ENCODE peak calls at places on chromosome 22, in five cellular contexts. Z is Peyer's patch, E is vagina, D is sigmoid colon, T is IMR-90. N is an unnamed sample. For H3K36me3, the result is how much of the 10 kb centered on the place peaks cover.

GRCh38 chr22:25405854-25406509 is 158.5 kb upstream of the GRK3 start:
- DNase-seq in Z (no peak), E (no peak), D (no peak), T (no peak), N (no peak)

GRCh38 chr22:36332623-36333331 is 55.0 kb downstream of the MYH9 start:
- DNase-seq in Z (no peak), E (no peak), D (no peak), T (peak), N (peak)

GRCh38 chr22:35697142-35697541 is 20.5 kb upstream of the APOL5 start:
- DNase-seq in Z (no peak), E (no peak), D (no peak), T (no peak), N (no peak)

GRCh38 chr22:24994070-24994763 is 41.7 kb downstream of the KIAA1671 start:
- DNase-seq in Z (peak), E (no peak), D (no peak), T (no peak), N (no peak)

GRCh38 chr22:24827305-24827704 is 21.3 kb downstream of the SGSM1 start:
- DNase-seq in Z (peak), E (no peak), D (no peak), T (no peak), N (peak)

GRCh38 chr22:25453557-25453956 is 110.9 kb upstream of the GRK3 start:
- DNase-seq in Z (no peak), E (no peak), D (no peak), T (no peak), N (no peak)

GRCh38 chr22:25751174-25751581 is 9.2 kb downstream of the MYO18B start:
- DNase-seq in Z (no peak), E (no peak), D (no peak), T (no peak), N (no peak)

GRCh38 chr22:43707650-43708049 is 104.5 kb downstream of the EFCAB6 start:
- DNase-seq in Z (no peak), E (no peak), D (no peak), T (no peak), N (no peak)

GRCh38 chr22:48098936-48099245 is 1336.4 kb downstream of the TBC1D22A start:
- DNase-seq in Z (peak), E (no peak), D (peak), T (no peak), N (no peak)

GRCh38 chr22:43203471-43203981 is 16.6 kb upstream of the TTLL12 start:
- DNase-seq in Z (no peak), E (no peak), D (no peak), T (no peak), N (no peak)

GRCh38 chr22:27857441-27857840 is 55.9 kb upstream of the MN1 start:
- DNase-seq in Z (no peak), E (no peak), D (no peak), T (peak), N (no peak)

GRCh38 chr22:36613958-36614357 is 85.0 kb upstream of the EIF3D start:
- DNase-seq in Z (peak), E (no peak), D (no peak), T (peak), N (peak)

GRCh38 chr22:33210129-33210784 is 152.1 kb upstream of the SYN3 start:
- DNase-seq in Z (peak), E (no peak), D (no peak), T (peak), N (peak)

GRCh38 chr22:47401976-47402770 is 639.7 kb downstream of the TBC1D22A start:
- DNase-seq in Z (peak), E (no peak), D (no peak), T (no peak), N (no peak)

GRCh38 chr22:19710769-19711106 is 3.6 kb upstream of the SEPTIN5 start:
- DNase-seq in Z (no peak), E (no peak), D (no peak), T (no peak), N (no peak)

GRCh38 chr22:49046546-49047305 is 780.9 kb downstream of the BRD1 start:
- DNase-seq in Z (peak), E (no peak), D (no peak), T (no peak), N (peak)

GRCh38 chr22:32754413-32755041 is 47.0 kb upstream of the TIMP3 start:
- DNase-seq in Z (peak), E (no peak), D (no peak), T (peak), N (peak)

GRCh38 chr22:25656724-25657123 is 85.3 kb upstream of the MYO18B start:
- DNase-seq in Z (no peak), E (no peak), D (no peak), T (no peak), N (no peak)

GRCh38 chr22:31800065-31800464 is 46.2 kb downstream of the DEPDC5 start:
- DNase-seq in Z (no peak), E (no peak), D (no peak), T (peak), N (no peak)

GRCh38 chr22:32561756-32562155 is 87.1 kb downstream of the FBXO7 start:
- DNase-seq in Z (peak), E (no peak), D (no peak), T (no peak), N (no peak)

GRCh38 chr22:25448435-25449051 is 115.9 kb upstream of the GRK3 start:
- DNase-seq in Z (no peak), E (no peak), D (no peak), T (peak), N (peak)

GRCh38 chr22:48258841-48259240 is 1496.4 kb downstream of the TBC1D22A start:
- DNase-seq in Z (no peak), E (no peak), D (no peak), T (no peak), N (no peak)

GRCh38 chr22:26800858-26801257 is 143.5 kb downstream of the MIAT start:
- DNase-seq in Z (no peak), E (no peak), D (no peak), T (peak), N (no peak)

GRCh38 chr22:25629613-25630012 is 65.1 kb downstream of the GRK3 start:
- DNase-seq in Z (no peak), E (no peak), D (no peak), T (no peak), N (no peak)

GRCh38 chr22:39429186-39429585 is 27.6 kb upstream of the MGAT3 start:
- DNase-seq in Z (no peak), E (no peak), D (no peak), T (no peak), N (no peak)

GRCh38 chr22:39428597-39429071 is 28.2 kb upstream of the MGAT3 start:
- DNase-seq in Z (no peak), E (no peak), D (no peak), T (no peak), N (no peak)

GRCh38 chr22:39430576-39431150 is 26.1 kb upstream of the MGAT3 start:
- DNase-seq in Z (no peak), E (no peak), D (no peak), T (no peak), N (no peak)

GRCh38 chr22:39431216-39431801 is 25.5 kb upstream of the MGAT3 start:
- DNase-seq in Z (no peak), E (no peak), D (no peak), T (no peak), N (no peak)

DNA sequence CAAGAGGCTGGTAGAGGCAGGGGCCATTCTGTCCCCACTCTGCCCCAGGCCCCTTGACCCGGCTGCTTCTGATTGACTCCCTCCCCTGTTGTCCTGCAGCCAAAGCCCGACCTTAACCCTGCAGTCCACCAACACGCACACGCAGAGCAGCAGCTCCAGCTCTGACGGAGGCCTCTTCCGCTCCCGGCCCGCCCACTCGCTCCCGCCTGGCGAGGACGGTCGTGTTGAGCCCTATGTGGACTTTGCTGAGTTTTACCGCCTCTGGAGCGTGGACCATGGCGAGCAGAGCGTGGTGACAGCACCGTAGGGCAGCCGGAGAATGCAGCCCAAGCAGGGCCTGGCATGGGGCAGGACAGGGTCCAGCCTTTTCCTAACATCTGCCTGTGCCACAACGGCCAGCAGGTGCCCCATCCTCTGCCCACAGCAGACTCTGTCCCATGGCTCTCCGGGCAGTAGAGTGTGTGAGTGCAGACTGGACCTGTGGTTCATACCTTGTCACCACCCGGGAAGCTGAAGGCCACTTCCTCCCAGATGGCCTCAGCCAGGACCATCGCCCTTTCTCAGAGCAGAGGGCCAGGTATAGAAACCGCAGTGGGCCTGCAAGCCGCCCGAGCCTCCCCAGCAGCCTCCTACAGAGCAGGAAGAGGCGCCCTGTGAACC is 26.8 kb upstream of the MGAT3 start:
- DNase-seq in Z (no peak), E (no peak), D (no peak), T (no peak), N (no peak)
- H3K36me3 ChIP-seq in Z (under half), E (under half), D (half or more), T (half or more), N (under half)

GRCh38 chr22:50203288-50203687 is 2.5 kb downstream of the SELENOO start:
- DNase-seq in Z (no peak), E (no peak), D (no peak), T (no peak), N (no peak)
- TF ChIP-seq POLR2A in Z (no peak), E (no peak), D (no peak), T (no peak), N (no peak)

GRCh38 chr22:41436322-41437113 is 10.1 kb downstream of the TOB2 start:
- DNase-seq in Z (no peak), E (no peak), D (no peak), T (no peak), N (no peak)

GRCh38 chr22:41431656-41432055 is 14.9 kb downstream of the TOB2 start:
- DNase-seq in Z (no peak), E (no peak), D (no peak), T (no peak), N (no peak)

GRCh38 chr22:41437198-41437597 is 9.4 kb downstream of the TOB2 start:
- DNase-seq in Z (no peak), E (no peak), D (no peak), T (no peak), N (no peak)

GRCh38 chr22:41429946-41430332 is 16.7 kb downstream of the TOB2 start:
- DNase-seq in Z (no peak), E (no peak), D (no peak), T (no peak), N (no peak)

GRCh38 chr22:41435560-41435959 is 11.0 kb downstream of the TOB2 start:
- DNase-seq in Z (no peak), E (no peak), D (no peak), T (no peak), N (no peak)
- H3K36me3 ChIP-seq in Z (under half), E (under half), D (half or more), T (half or more), N (under half)

GRCh38 chr22:41528132-41528766 is 16.0 kb downstream of the POLR3H start:
- DNase-seq in Z (no peak), E (no peak), D (no peak), T (no peak), N (no peak)

GRCh38 chr22:41526226-41526531 is 18.1 kb downstream of the POLR3H start:
- DNase-seq in Z (no peak), E (no peak), D (no peak), T (no peak), N (no peak)

GRCh38 chr22:41525450-41526225 is 18.6 kb downstream of the POLR3H start:
- DNase-seq in Z (no peak), E (no peak), D (no peak), T (no peak), N (no peak)

GRCh38 chr22:41528938-41529561 is 15.2 kb downstream of the POLR3H start:
- DNase-seq in Z (no peak), E (no peak), D (no peak), T (no peak), N (no peak)

GRCh38 chr22:41526802-41527799 is 17.2 kb downstream of the POLR3H start:
- DNase-seq in Z (peak), E (no peak), D (peak), T (peak), N (peak)
- TF ChIP-seq POLR2A in Z (no peak), E (no peak), D (no peak), T (no peak), N (no peak)

DNA sequence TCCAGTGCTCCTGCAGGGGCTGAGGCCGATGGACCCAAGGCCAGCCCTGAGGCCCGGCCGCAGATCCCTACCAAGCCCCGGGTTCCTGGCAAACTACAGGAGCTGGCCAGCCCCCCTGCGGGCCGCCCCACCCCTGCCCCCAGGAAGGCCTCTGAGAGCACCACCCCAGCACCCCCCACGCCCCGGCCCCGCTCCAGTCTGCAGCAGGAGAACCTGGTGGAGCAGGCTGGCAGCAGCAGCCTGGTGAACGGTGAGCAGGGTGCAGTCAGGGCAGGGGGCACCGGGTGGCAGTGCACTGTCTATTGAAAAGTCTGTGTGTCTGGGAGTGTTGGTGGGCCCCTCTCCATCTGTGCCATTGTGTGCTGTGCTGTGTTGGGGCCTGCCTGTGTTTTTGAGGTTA is 16.1 kb downstream of the MICALL1 start:
- DNase-seq in Z (no peak), E (no peak), D (no peak), T (no peak), N (no peak)
- H3K36me3 ChIP-seq in Z (under half), E (under half), D (half or more), T (half or more), N (under half)

GRCh38 chr22:30245985-30246901 is at the start of gene LIF:
- DNase-seq in Z (peak), E (no peak), D (no peak), T (peak), N (no peak)
- TF ChIP-seq POLR2A in Z (no peak), E (no peak), D (no peak), T (peak), N (no peak)

GRCh38 chr22:23818541-23818940 is 20.3 kb downstream of the DERL3 start:
- DNase-seq in Z (no peak), E (no peak), D (no peak), T (no peak), N (no peak)

GRCh38 chr22:23816552-23816976 is 22.2 kb downstream of the DERL3 start:
- DNase-seq in Z (no peak), E (no peak), D (no peak), T (no peak), N (no peak)

GRCh38 chr22:23817146-23817545 is 21.7 kb downstream of the DERL3 start:
- DNase-seq in Z (no peak), E (no peak), D (no peak), T (no peak), N (no peak)

GRCh38 chr22:23812378-23812777 is 25.6 kb downstream of the SMARCB1 start:
- DNase-seq in Z (no peak), E (no peak), D (no peak), T (no peak), N (no peak)

GRCh38 chr22:23815781-23816551 is 22.8 kb downstream of the DERL3 start:
- DNase-seq in Z (no peak), E (no peak), D (no peak), T (no peak), N (no peak)
- H3K36me3 ChIP-seq in Z (under half), E (under half), D (half or more), T (under half), N (under half)

DNA sequence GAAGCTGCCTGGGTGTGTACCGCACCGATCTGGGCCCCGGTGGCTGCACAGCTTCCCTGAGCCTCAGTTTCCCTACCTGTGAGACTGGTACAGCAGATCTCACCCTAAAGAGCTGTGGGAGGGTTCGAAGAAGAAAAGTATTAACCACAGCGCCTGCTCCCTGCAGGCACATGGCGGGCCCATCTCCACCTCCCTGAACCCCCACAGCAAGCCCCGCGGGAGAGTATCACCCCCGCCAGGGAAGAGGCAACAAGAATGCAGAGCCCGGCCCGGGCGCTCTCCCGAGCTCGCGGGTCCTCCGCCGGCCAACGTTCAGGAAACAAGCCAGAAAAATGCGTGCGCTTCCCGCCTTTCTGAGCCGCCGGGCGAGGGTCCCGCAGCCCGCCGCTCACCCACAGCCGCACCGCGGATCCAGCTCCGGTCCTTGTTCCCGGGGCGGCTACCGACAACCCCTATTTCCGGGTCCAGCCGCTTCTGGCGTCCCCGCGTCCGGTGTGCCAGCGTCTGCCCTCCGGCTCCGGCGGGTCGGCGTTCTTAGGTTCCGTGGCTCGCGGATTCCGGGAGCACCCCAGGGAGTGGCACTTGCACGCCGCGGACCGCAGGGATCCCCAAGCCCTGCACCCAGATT is at the start of gene TOP3B:
- DNase-seq in Z (peak), E (no peak), D (peak), T (peak), N (peak)
- TF ChIP-seq POLR2A in Z (peak), E (no peak), D (no peak), T (peak), N (no peak)

GRCh38 chr22:45334068-45334467 is 24.3 kb downstream of the FAM118A start:
- DNase-seq in Z (no peak), E (no peak), D (no peak), T (no peak), N (no peak)
- H3K36me3 ChIP-seq in Z (under half), E (under half), D (half or more), T (half or more), N (under half)

GRCh38 chr22:45571089-45571488 is 68.4 kb downstream of the FBLN1 start:
- DNase-seq in Z (no peak), E (no peak), D (no peak), T (no peak), N (no peak)

GRCh38 chr22:45575607-45576272 is 73.1 kb downstream of the FBLN1 start:
- DNase-seq in Z (no peak), E (no peak), D (no peak), T (no peak), N (no peak)

GRCh38 chr22:45575173-45575572 is 72.5 kb downstream of the FBLN1 start:
- DNase-seq in Z (no peak), E (no peak), D (no peak), T (no peak), N (no peak)

GRCh38 chr22:45574069-45574703 is 71.5 kb downstream of the FBLN1 start:
- DNase-seq in Z (no peak), E (no peak), D (no peak), T (no peak), N (no peak)

DNA sequence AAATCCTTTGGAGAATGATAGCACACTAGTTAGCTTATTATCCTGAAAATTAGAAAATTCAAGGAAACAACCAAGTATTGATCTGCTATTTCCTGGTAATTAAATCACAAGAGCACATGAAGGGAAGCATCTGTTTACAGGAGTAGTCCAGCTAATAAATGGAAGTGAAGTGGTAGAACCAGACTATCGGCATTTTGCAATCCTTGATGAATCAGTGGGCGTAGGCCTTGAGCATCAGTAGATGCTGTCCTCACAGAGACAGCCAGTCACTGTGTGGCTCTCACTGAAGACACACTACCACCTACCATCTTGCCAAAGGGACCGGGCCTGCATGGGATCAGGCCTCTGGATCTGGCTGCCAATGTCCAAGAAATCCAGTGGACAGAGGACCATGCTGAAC is 69.8 kb downstream of the FBLN1 start:
- DNase-seq in Z (no peak), E (no peak), D (no peak), T (no peak), N (no peak)
- TF ChIP-seq POLR2A in Z (no peak), E (no peak), D (no peak), T (no peak), N (no peak)

N was measured in body of pancreas.